ENCODE peak calls at places on chromosome 6, in nine cellular contexts. S is DMS153; Y is NCI-H446; I is activated CD4-positive, alpha-beta T cell treated with anti-CD3 and anti-CD28 coated beads, Interleukin-2, amount 50 U/mL, for 48 hours; K is omental fat pad; J is NCI-H1694; A is dorsolateral prefrontal cortex; W is neural crest cell; U is iPS-NIHi11. C is an unnamed sample.

GRCh38 chr6:32371803-32372202 is at the start of gene TSBP1:
- DNase-seq in S (no peak), Y (no peak), I (no peak), K (no peak), J (no peak), A (no peak), W (no peak), U (no peak), C (no peak)

GRCh38 chr6:144285548-144285797 is 338 bp downstream of the UTRN start:
- DNase-seq in S (no peak), Y (no peak), I (no peak), K (no peak), J (no peak), A (no peak), W (no peak), U (no peak), C (no peak)

GRCh38 chr6:56995347-56995746 is 40.4 kb downstream of the BEND6 start:
- DNase-seq in S (no peak), Y (no peak), I (no peak), K (no peak), J (no peak), A (no peak), W (no peak), U (peak; percentile 15), C (no peak)

GRCh38 chr6:15110721-15111354 is 135.0 kb upstream of the JARID2 start:
- DNase-seq in S (no peak), Y (no peak), I (no peak), K (no peak), J (no peak), A (no peak), W (no peak), U (no peak), C (no peak)

GRCh38 chr6:35320031-35320410 is 22.3 kb upstream of the PPARD start:
- DNase-seq in S (no peak), Y (no peak), I (no peak), K (no peak), J (no peak), A (no peak), W (no peak), U (no peak), C (no peak)

GRCh38 chr6:39005774-39006173 is 42.8 kb upstream of the GLP1R start:
- DNase-seq in S (peak; percentile 56), Y (peak; percentile 32), I (no peak), K (no peak), J (no peak), A (no peak), W (no peak), U (no peak), C (no peak)

GRCh38 chr6:41566961-41567360 is 20.8 kb downstream of the FOXP4 start:
- DNase-seq in S (no peak), Y (no peak), I (no peak), K (no peak), J (no peak), A (no peak), W (no peak), U (no peak), C (no peak)

GRCh38 chr6:10425973-10426780 is 11.3 kb upstream of the TFAP2A start:
- DNase-seq in S (no peak), Y (no peak), I (no peak), K (no peak), J (no peak), A (no peak), W (no peak), U (no peak), C (no peak)

GRCh38 chr6:147570681-147571080 is 62.2 kb downstream of the SAMD5 start:
- DNase-seq in S (no peak), Y (no peak), I (no peak), K (no peak), J (no peak), A (no peak), W (no peak), U (no peak), C (no peak)

GRCh38 chr6:157099912-157100593 is 223.3 kb downstream of the TMEM242 start:
- DNase-seq in S (no peak), Y (no peak), I (peak; percentile 57), K (no peak), J (no peak), A (no peak), W (no peak), U (no peak), C (no peak)

GRCh38 chr6:109121411-109121810 is 26.1 kb downstream of the CEP57L1 start:
- DNase-seq in S (no peak), Y (no peak), I (no peak), K (no peak), J (no peak), A (no peak), W (no peak), U (no peak), C (no peak)

GRCh38 chr6:57038906-57039305 is 7.6 kb upstream of the KIAA1586 start:
- DNase-seq in S (no peak), Y (no peak), I (no peak), K (no peak), J (no peak), A (no peak), W (no peak), U (no peak), C (no peak)

GRCh38 chr6:33069021-33069738 is 4.3 kb downstream of the HLA-DPA1 start:
- DNase-seq in S (no peak), Y (no peak), I (no peak), K (no peak), J (no peak), A (no peak), W (no peak), U (no peak), C (no peak)

GRCh38 chr6:28537509-28538140 is 11.9 kb downstream of the GPX5 start:
- DNase-seq in S (no peak), Y (no peak), I (peak; percentile 34), K (no peak), J (no peak), A (no peak), W (no peak), U (peak; percentile 40), C (no peak)

GRCh38 chr6:18595774-18596528 is 208.8 kb downstream of the RNF144B start:
- DNase-seq in S (peak; percentile 15), Y (peak; percentile 64), I (peak; percentile 55), K (peak; percentile 30), J (peak; percentile 59), A (peak; percentile 80), W (peak; percentile 83), U (peak; percentile 75), C (peak; percentile 78)

GRCh38 chr6:83708546-83708969 is 343 bp downstream of the SNAP91 start:
- DNase-seq in S (no peak), Y (no peak), I (no peak), K (no peak), J (no peak), A (peak; percentile 22), W (peak; percentile 37), U (peak; percentile 67), C (no peak)

GRCh38 chr6:5025911-5026819 is 22.3 kb upstream of the RPP40 start:
- DNase-seq in S (peak; percentile 1), Y (no peak), I (peak; percentile 9), K (no peak), J (no peak), A (no peak), W (peak; percentile 38), U (peak; percentile 71), C (peak; percentile 72)

GRCh38 chr6:90870561-90870960 is 283.7 kb upstream of the MAP3K7 start:
- DNase-seq in S (no peak), Y (no peak), I (no peak), K (no peak), J (no peak), A (no peak), W (no peak), U (no peak), C (no peak)

GRCh38 chr6:142372348-142372747 is 70.5 kb downstream of the ADGRG6 start:
- DNase-seq in S (no peak), Y (no peak), I (no peak), K (no peak), J (no peak), A (no peak), W (no peak), U (peak; percentile 20), C (no peak)